ENCODE peak calls at places on chromosomes 2 and 18, in nine cellular contexts. K is RCC 7860; I is COR-L47; N is nephron progenitor cell; O is CD4-positive, alpha-beta T cell; X is NCI-H69; C is RPMI7951; A is epithelial cell of prostate; J is stimulated activated CD8-positive, alpha-beta memory T cell treated with anti-CD3 and anti-CD28 coated beads, Interleukin-7, amount 100 ng/mL, for 1 hour. B is an unnamed sample.

GRCh38 chr2:54954705-54955357 is 95.4 kb downstream of the RTN4 start:
- DNase-seq in O (no peak), X (no peak), N (no peak), J (no peak), A (no peak), I (no peak), C (no peak), K (no peak), B (no peak)

GRCh38 chr2:12928197-12928596 is 211.5 kb downstream of the TRIB2 start:
- DNase-seq in X (no peak), O (no peak), A (peak; percentile 39), J (no peak), C (peak; percentile 96), I (no peak), N (no peak), K (no peak), B (no peak)

GRCh38 chr2:30481323-30481800 is 34.3 kb downstream of the LCLAT1 start:
- DNase-seq in X (no peak), O (no peak), C (peak; percentile 72), N (no peak), I (no peak), A (no peak), J (no peak), K (no peak), B (no peak)

GRCh38 chr2:30662268-30663131 is 144.7 kb downstream of the CAPN13 start:
- DNase-seq in I (peak; percentile 7), O (no peak), X (peak; percentile 89), C (peak; percentile 49), J (no peak), K (peak; percentile 50), N (no peak), A (no peak), B (no peak)

GRCh38 chr2:238651306-238652052 is 196.4 kb upstream of the TWIST2 start:
- DNase-seq in A (no peak), C (no peak), N (no peak), K (no peak), X (no peak), J (no peak), I (no peak), O (no peak), B (no peak)

GRCh38 chr2:51960846-51961335 is 929.0 kb upstream of the NRXN1 start:
- DNase-seq in K (no peak), I (no peak), O (no peak), N (no peak), A (no peak), C (no peak), X (no peak), J (no peak), B (no peak)

GRCh38 chr2:8312221-8312620 is 369.6 kb upstream of the ID2 start:
- DNase-seq in I (no peak), N (no peak), C (no peak), A (no peak), O (no peak), J (no peak), K (no peak), X (peak; percentile 69), B (no peak)

GRCh38 chr18:51128533-51128932 is 68.9 kb downstream of the MEX3C start:
- DNase-seq in O (no peak), C (peak; percentile 16), X (no peak), A (no peak), I (no peak), K (no peak), J (no peak), N (no peak), B (no peak)

GRCh38 chr2:140596447-140596846 is 1534.4 kb downstream of the LRP1B start:
- DNase-seq in N (no peak), X (no peak), O (no peak), I (no peak), K (no peak), A (no peak), C (no peak), J (no peak), B (no peak)

GRCh38 chr2:2219984-2220383 is 111.1 kb downstream of the MYT1L start:
- DNase-seq in I (no peak), C (no peak), A (no peak), N (no peak), K (no peak), O (no peak), J (no peak), X (no peak), B (no peak)

GRCh38 chr2:11305338-11305737 is 39.1 kb downstream of the ROCK2 start:
- DNase-seq in I (no peak), K (no peak), J (no peak), C (no peak), A (no peak), N (no peak), O (no peak), X (no peak), B (no peak)

GRCh38 chr2:13230221-13230620 is 513.5 kb downstream of the TRIB2 start:
- DNase-seq in O (no peak), I (peak; percentile 37), K (no peak), X (peak; percentile 51), A (no peak), N (no peak), C (peak; percentile 3), J (no peak), B (no peak)

GRCh38 chr2:120867290-120868231 is 131.9 kb downstream of the GLI2 start:
- DNase-seq in X (peak; percentile 53), J (no peak), K (peak; percentile 74), C (peak; percentile 90), N (peak; percentile 76), I (no peak), O (no peak), A (no peak), B (no peak)

GRCh38 chr2:195118276-195118675 is 538.8 kb upstream of the SLC39A10 start:
- DNase-seq in A (no peak), I (no peak), C (no peak), X (no peak), J (no peak), K (no peak), O (no peak), N (no peak), B (no peak)

GRCh38 chr2:105723431-105723830 is 21.3 kb upstream of the NCK2 start:
- DNase-seq in X (no peak), I (no peak), K (no peak), C (no peak), N (no peak), O (no peak), A (no peak), J (no peak), B (no peak)

B was measured in activated B cell treated with CpG ODN at 0.5 μM for 24 hours.